ENCODE peak calls at places on chromosomes 3 and 15, in eight cellular contexts. K is astrocyte of the spinal cord, I is neural crest cell, N is fibroblast of villous mesenchyme, B is mesothelial cell of epicardium, L is fibroblast of the aortic adventitia, V is mammary epithelial cell, Y is endodermal cell. E is an unnamed sample.

GRCh38 chr3:151308089-151308488 is 8.5 kb downstream of the GPR87 start:
- DNase-seq in V (no peak), N (no peak), L (no peak), B (no peak), Y (no peak), I (no peak), K (peak), E (no peak)

GRCh38 chr15:73225358-73226015 is 143.3 kb downstream of the HCN4 start:
- DNase-seq in L (no peak), K (no peak), B (no peak), Y (peak), N (no peak), I (no peak), V (peak), E (no peak)

GRCh38 chr15:37204698-37205097 is 104.3 kb upstream of the MEIS2 start:
- DNase-seq in V (no peak), K (no peak), I (no peak), Y (no peak), N (peak), L (no peak), B (no peak), E (no peak)

GRCh38 chr3:39447637-39448483 is 19.6 kb upstream of the MOBP start:
- DNase-seq in I (peak), B (peak), Y (peak), V (peak), L (peak), N (peak), K (peak), E (peak)

GRCh38 chr15:58453931-58454793 is 22.4 kb downstream of the LIPC start:
- DNase-seq in K (no peak), V (no peak), Y (no peak), N (no peak), B (no peak), I (no peak), L (no peak), E (no peak)

GRCh38 chr3:41267975-41268640 is 68.8 kb downstream of the CTNNB1 start:
- DNase-seq in Y (no peak), B (no peak), I (no peak), V (peak), L (peak), N (peak), K (peak), E (peak)

GRCh38 chr3:30539214-30539613 is 67.2 kb upstream of the TGFBR2 start:
- DNase-seq in Y (no peak), I (no peak), N (no peak), B (no peak), V (peak), K (no peak), L (no peak), E (peak)

GRCh38 chr3:140113983-140114923 is 179.3 kb downstream of the CLSTN2 start:
- DNase-seq in Y (no peak), K (no peak), L (no peak), B (no peak), V (no peak), I (no peak), N (no peak), E (no peak)

GRCh38 chr15:85667491-85668424 is 127.0 kb downstream of the KLHL25 start:
- DNase-seq in K (peak), L (peak), Y (no peak), B (no peak), N (peak), V (peak), I (no peak), E (peak)

GRCh38 chr3:197328198-197328597 is 29.8 kb upstream of the DLG1 start:
- DNase-seq in I (no peak), Y (peak), N (no peak), L (no peak), V (no peak), K (no peak), B (no peak), E (no peak)

GRCh38 chr3:157274644-157275137 is 114.7 kb upstream of the CCNL1 start:
- DNase-seq in V (peak), I (no peak), Y (peak), K (no peak), L (peak), B (no peak), N (peak), E (no peak)

GRCh38 chr15:74399511-74400312 is 32.3 kb upstream of the CYP11A1 start:
- DNase-seq in Y (no peak), L (peak), V (peak), K (peak), B (no peak), I (no peak), N (no peak), E (peak)

GRCh38 chr3:134075568-134075825 is 45.8 kb upstream of the SLCO2A1 start:
- DNase-seq in Y (no peak), V (no peak), I (no peak), L (no peak), N (no peak), B (no peak), K (no peak), E (no peak)

GRCh38 chr3:176595307-176595706 is 602.0 kb downstream of the TBL1XR1 start:
- DNase-seq in Y (no peak), I (no peak), N (peak), K (peak), L (no peak), B (no peak), V (no peak), E (no peak)

GRCh38 chr15:81596159-81596865 is 222.3 kb upstream of the TMC3 start:
- DNase-seq in Y (no peak), K (no peak), V (no peak), B (no peak), I (no peak), L (no peak), N (no peak), E (no peak)

GRCh38 chr3:38576131-38577088 is 73.1 kb downstream of the SCN5A start:
- DNase-seq in L (no peak), N (no peak), Y (peak), I (no peak), K (no peak), V (no peak), B (no peak), E (no peak)

GRCh38 chr3:136937886-136938285 is 19.9 kb upstream of the IL20RB start:
- DNase-seq in L (no peak), V (no peak), I (no peak), Y (no peak), B (no peak), K (no peak), N (no peak), E (no peak)

GRCh38 chr3:178036745-178037144 is 499.5 kb upstream of the KCNMB2 start:
- DNase-seq in N (peak), V (no peak), Y (no peak), K (peak), L (peak), B (no peak), I (no peak), E (no peak)

GRCh38 chr3:14288833-14289451 is 110.3 kb downstream of the LSM3 start:
- DNase-seq in I (no peak), V (no peak), N (no peak), K (no peak), B (no peak), Y (peak), L (no peak), E (no peak)
- TF ChIP-seq CTCF in I (no peak), V (no peak), N (no peak), K (no peak), B (no peak), Y (no peak), L (no peak), E (no peak)

DNA sequence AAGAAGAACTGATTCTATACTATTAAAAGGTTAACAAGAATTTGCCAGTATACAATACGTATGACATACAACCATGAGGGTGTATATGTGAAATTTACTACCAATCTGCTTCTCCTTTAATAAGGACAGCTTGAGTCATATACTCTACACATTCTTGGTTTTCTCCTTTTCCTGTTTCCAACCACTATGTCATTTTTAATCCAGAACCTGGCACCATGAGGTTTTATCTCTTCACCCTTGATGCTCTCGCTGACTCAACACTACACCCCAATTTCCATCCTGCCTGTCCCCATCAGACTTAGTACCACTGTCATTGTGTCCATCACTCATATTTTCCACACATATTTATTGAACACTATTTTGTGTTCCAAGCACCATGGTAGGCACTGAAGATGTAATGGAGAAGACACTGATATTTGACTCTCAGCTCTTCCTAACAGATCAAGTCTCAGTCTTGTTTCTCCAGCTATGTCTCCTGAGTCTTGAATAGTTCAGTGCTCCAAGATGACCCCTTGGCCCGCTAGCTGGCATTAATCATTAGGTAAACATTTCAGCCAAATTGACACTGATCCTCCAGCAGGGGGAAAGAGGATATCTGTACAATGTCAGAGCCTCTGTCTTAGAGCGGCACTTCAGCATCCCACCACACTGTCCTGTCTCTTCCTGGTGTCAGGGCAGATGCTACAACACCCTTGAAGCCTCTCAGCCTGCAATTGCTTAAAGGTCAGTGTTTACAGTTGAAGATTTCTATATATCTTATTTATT is 11.2 kb upstream of the COL8A1 start:
- DNase-seq in B (no peak), Y (no peak), K (peak), V (peak), N (no peak), I (no peak), L (no peak), E (no peak)
- TF ChIP-seq CTCF in B (no peak), Y (peak), K (peak), V (no peak), N (peak), I (peak), L (no peak), E (no peak)

DNA sequence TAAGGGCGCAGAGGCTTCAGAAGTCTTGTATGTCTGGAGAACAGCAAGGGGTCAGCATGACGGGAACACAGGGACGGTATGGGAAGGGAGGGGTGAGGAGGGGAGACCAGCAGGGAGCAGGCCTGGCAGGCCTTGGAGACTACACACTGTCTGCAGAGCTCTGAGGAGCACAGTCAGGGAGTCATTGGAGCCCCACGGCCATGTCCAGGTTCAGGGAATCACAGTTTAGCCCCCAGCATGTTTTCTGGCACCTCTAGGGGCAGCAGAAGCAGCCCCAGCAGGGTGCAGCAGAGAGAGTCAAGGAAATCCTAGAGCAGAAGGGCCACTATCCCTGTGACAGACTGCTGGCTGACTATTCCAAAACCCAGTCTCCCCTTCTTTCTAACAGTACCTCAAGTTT is 3.2 kb downstream of the LAMP3 start:
- DNase-seq in L (no peak), V (no peak), N (no peak), K (no peak), I (no peak), B (no peak), Y (peak), E (peak)
- TF ChIP-seq CTCF in L (peak), V (no peak), N (peak), K (peak), I (peak), B (no peak), Y (peak), E (peak)

GRCh38 chr3:141114179-141114745 is 63.1 kb downstream of the SPSB4 start:
- DNase-seq in I (no peak), N (no peak), Y (no peak), V (no peak), L (no peak), B (no peak), K (no peak), E (no peak)

GRCh38 chr3:141115752-141116541 is 64.8 kb downstream of the SPSB4 start:
- DNase-seq in B (no peak), I (no peak), K (no peak), V (no peak), L (no peak), N (peak), Y (no peak), E (no peak)

GRCh38 chr3:141116791-141117190 is 65.6 kb downstream of the SPSB4 start:
- DNase-seq in V (no peak), L (no peak), K (no peak), B (no peak), N (peak), I (no peak), Y (no peak), E (no peak)

GRCh38 chr3:141112686-141113255 is 61.6 kb downstream of the SPSB4 start:
- DNase-seq in L (no peak), N (no peak), I (no peak), Y (no peak), K (no peak), B (no peak), V (no peak), E (no peak)

GRCh38 chr3:141114816-141115458 is 63.8 kb downstream of the SPSB4 start:
- DNase-seq in V (no peak), Y (peak), L (no peak), I (no peak), K (no peak), B (no peak), N (no peak), E (peak)
- TF ChIP-seq CTCF in V (peak), Y (peak), L (peak), I (peak), K (peak), B (peak), N (peak), E (peak)

GRCh38 chr3:184724662-184725061 is 12.8 kb upstream of the MAGEF1 start:
- DNase-seq in B (no peak), I (no peak), N (no peak), K (no peak), V (no peak), Y (no peak), L (no peak), E (no peak)

GRCh38 chr3:184726497-184726896 is 14.6 kb upstream of the MAGEF1 start:
- DNase-seq in K (no peak), V (peak), N (no peak), Y (no peak), B (no peak), L (no peak), I (no peak), E (no peak)

GRCh38 chr3:184730924-184731323 is 19.1 kb upstream of the MAGEF1 start:
- DNase-seq in Y (peak), B (no peak), V (no peak), I (no peak), N (no peak), K (no peak), L (no peak), E (no peak)

GRCh38 chr3:184725176-184725575 is 13.3 kb upstream of the MAGEF1 start:
- DNase-seq in K (no peak), L (no peak), Y (no peak), B (no peak), V (no peak), N (no peak), I (no peak), E (no peak)

DNA sequence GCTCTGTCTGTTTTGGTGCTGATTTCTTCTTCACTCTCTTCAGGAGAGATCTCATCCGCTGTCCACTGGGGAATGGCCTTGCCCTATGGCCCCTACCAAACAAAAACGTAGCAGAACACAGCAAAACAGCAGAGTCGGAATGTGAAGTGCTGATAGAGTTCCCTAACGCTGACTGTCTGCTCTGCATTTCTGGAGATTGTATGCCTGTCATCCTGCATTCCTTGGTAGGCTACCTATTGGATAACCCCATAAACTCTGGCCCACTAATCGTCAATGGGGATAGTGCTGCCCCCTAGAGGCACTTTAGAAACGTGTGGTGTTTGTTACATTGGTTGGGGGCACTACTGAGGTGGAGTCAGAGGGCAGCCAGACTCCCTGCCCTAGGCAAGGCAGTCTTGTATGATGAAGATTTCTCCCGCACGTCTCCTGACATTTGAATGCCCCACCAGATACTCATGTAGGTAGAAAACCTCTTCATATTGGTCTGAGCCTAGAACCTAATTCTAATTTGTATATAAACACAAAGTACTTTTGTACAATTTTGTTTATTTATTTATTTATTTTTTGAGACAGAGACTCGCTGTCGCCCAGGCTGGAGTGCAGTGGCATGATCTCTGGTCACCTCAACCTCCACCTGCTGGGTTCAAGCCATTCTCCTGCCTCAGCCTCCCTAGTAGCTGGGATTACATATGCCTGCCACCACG is 15.6 kb upstream of the MAGEF1 start:
- DNase-seq in I (peak), V (peak), N (peak), K (peak), L (peak), B (no peak), Y (peak), E (peak)
- TF ChIP-seq CTCF in I (peak), V (peak), N (peak), K (peak), L (peak), B (peak), Y (peak), E (peak)